ENCODE peak calls at places on chromosomes 4 and X, in ten cellular contexts. T, P, W, N, Q, M, Z, E, A and R are unnamed samples.

GRCh38 chr4:21848001-21848400 is 100.6 kb downstream of the KCNIP4 start:
- DNase-seq in T (no peak), E (no peak), M (no peak), P (no peak), N (no peak), W (no peak), A (no peak), Q (peak), Z (no peak), R (no peak)

GRCh38 chrX:47498411-47498810 is 15.4 kb upstream of the ZNF41 start:
- DNase-seq in W (no peak), Z (no peak), A (no peak), N (no peak), Q (no peak), M (no peak), T (peak), E (no peak), P (no peak), R (no peak)

GRCh38 chr4:125693233-125693632 is 378.5 kb downstream of the FAT4 start:
- DNase-seq in Q (no peak), Z (no peak), M (no peak), N (no peak), W (no peak), P (no peak), A (no peak), T (no peak), E (no peak), R (no peak)

GRCh38 chr4:54882616-54883015 is 224.9 kb downstream of the KIT start:
- DNase-seq in W (peak), M (peak), E (no peak), T (no peak), Z (no peak), N (no peak), Q (no peak), P (no peak), A (no peak), R (no peak)

GRCh38 chr4:127708985-127709384 is 21.2 kb upstream of the SLC25A31 start:
- DNase-seq in N (no peak), P (no peak), M (peak), Q (no peak), A (no peak), E (peak), T (peak), W (peak), Z (no peak), R (peak)

GRCh38 chr4:110510955-110511544 is 35.1 kb downstream of the ENPEP start:
- DNase-seq in Z (peak), Q (no peak), M (peak), A (peak), T (peak), P (no peak), E (peak), N (no peak), W (peak), R (no peak)

GRCh38 chr4:105657117-105657765 is 51.2 kb downstream of the INTS12 start:
- DNase-seq in Z (no peak), P (no peak), N (no peak), T (no peak), Q (no peak), W (no peak), A (no peak), M (no peak), E (no peak), R (peak)

GRCh38 chr4:76055005-76055404 is 19.1 kb upstream of the CXCL11 start:
- DNase-seq in N (no peak), M (no peak), Q (no peak), T (no peak), P (peak), Z (no peak), A (no peak), W (no peak), E (no peak), R (peak)

GRCh38 chr4:33060873-33061542 is 2340.8 kb downstream of the PCDH7 start:
- DNase-seq in T (peak), Q (no peak), N (no peak), A (peak), M (peak), W (peak), P (peak), Z (no peak), E (peak), R (no peak)

GRCh38 chr4:158823461-158823873 is 54.6 kb downstream of the FNIP2 start:
- DNase-seq in N (no peak), Q (no peak), Z (no peak), W (peak), P (peak), T (peak), E (peak), A (no peak), M (peak), R (no peak)

GRCh38 chr4:6208416-6208815 is 8.1 kb upstream of the JAKMIP1 start:
- DNase-seq in W (no peak), Q (peak), M (no peak), T (no peak), N (no peak), A (no peak), P (no peak), Z (no peak), E (no peak), R (no peak)

GRCh38 chrX:30283456-30284200 is 25.6 kb downstream of the NR0B1 start:
- DNase-seq in W (peak), Z (peak), M (peak), A (peak), P (no peak), E (peak), Q (no peak), N (no peak), T (peak), R (peak)

GRCh38 chr4:40205259-40206198 is 8.7 kb downstream of the RHOH start:
- DNase-seq in Q (no peak), A (peak), Z (no peak), M (no peak), N (no peak), W (no peak), T (no peak), P (peak), E (no peak), R (no peak)

GRCh38 chrX:72236841-72237240 is 2.0 kb downstream of the ERCC6L start:
- DNase-seq in Z (peak), E (peak), Q (no peak), W (no peak), A (no peak), T (no peak), P (no peak), N (no peak), M (no peak), R (no peak)

GRCh38 chr4:1604706-1605205 is 79.4 kb downstream of the FAM53A start:
- DNase-seq in A (no peak), E (no peak), Q (peak), N (no peak), W (no peak), P (peak), T (no peak), M (no peak), Z (no peak), R (peak)

GRCh38 chrX:18036394-18036793 is 175.3 kb upstream of the RAI2 start:
- DNase-seq in Z (no peak), P (no peak), T (no peak), N (no peak), E (no peak), M (no peak), A (no peak), W (no peak), Q (no peak), R (no peak)

GRCh38 chr4:139901516-139902327 is 236.1 kb downstream of the MGST2 start:
- DNase-seq in P (no peak), Z (no peak), A (no peak), N (no peak), T (peak), M (peak), W (peak), Q (no peak), E (no peak), R (no peak)

GRCh38 chr4:64399313-64400109 is 9.7 kb downstream of the TECRL start:
- DNase-seq in Z (no peak), N (no peak), P (no peak), A (no peak), W (no peak), E (no peak), T (no peak), M (no peak), Q (no peak), R (no peak)

GRCh38 chr4:952881-953573 is 20.3 kb downstream of the DGKQ start:
- DNase-seq in Q (peak), W (no peak), P (no peak), N (no peak), A (no peak), M (no peak), Z (no peak), T (no peak), E (no peak), R (no peak)

GRCh38 chr4:41990029-41990382 is 324 bp upstream of the SLC30A9 start:
- DNase-seq in N (no peak), Q (no peak), A (no peak), P (no peak), Z (no peak), M (peak), T (no peak), E (no peak), W (no peak), R (no peak)